ENCODE peak calls at places on chromosomes 6 and 20, in five cellular contexts. O is sigmoid colon, V is adrenal gland, F is astrocyte, M is dorsolateral prefrontal cortex. Z is an unnamed sample.

GRCh38 chr20:47358672-47359532 is 2.4 kb upstream of the ZMYND8 start:
- DNase-seq in O (peak), V (peak), F (peak), M (peak), Z (peak)

GRCh38 chr6:110811187-110811586 is 4.1 kb downstream of the CDK19 start:
- DNase-seq in O (no peak), V (no peak), F (no peak), M (no peak), Z (no peak)

GRCh38 chr6:2632368-2632767 is 118.4 kb downstream of the MYLK4 start:
- DNase-seq in O (no peak), V (peak), F (peak), M (no peak), Z (no peak)

GRCh38 chr20:19953606-19954005 is 63.6 kb upstream of the NAA20 start:
- DNase-seq in O (no peak), V (no peak), F (no peak), M (no peak), Z (no peak)

GRCh38 chr20:60453388-60453787 is 495.2 kb downstream of the CDH26 start:
- DNase-seq in O (no peak), V (no peak), F (no peak), M (no peak), Z (no peak)

GRCh38 chr20:3739926-3740599 is 7.6 kb downstream of the HSPA12B start:
- DNase-seq in O (no peak), V (no peak), F (no peak), M (no peak), Z (no peak)

GRCh38 chr6:21604081-21604480 is 10.5 kb downstream of the SOX4 start:
- DNase-seq in O (no peak), V (no peak), F (no peak), M (no peak), Z (no peak)

GRCh38 chr6:74720923-74721322 is 484.9 kb downstream of the COL12A1 start:
- DNase-seq in O (no peak), V (no peak), F (no peak), M (no peak), Z (no peak)

GRCh38 chr20:47598911-47599745 is 97.4 kb downstream of the NCOA3 start:
- DNase-seq in O (no peak), V (no peak), F (no peak), M (no peak), Z (no peak)

GRCh38 chr6:115935361-115935760 is 125.3 kb downstream of the FRK start:
- DNase-seq in O (no peak), V (no peak), F (no peak), M (no peak), Z (no peak)

GRCh38 chr6:30013296-30013922 is 47.7 kb upstream of the POLR1H start:
- DNase-seq in O (no peak), V (no peak), F (no peak), M (no peak), Z (peak)

GRCh38 chr20:46757754-46758678 is 48.6 kb downstream of the SLC2A10 start:
- DNase-seq in O (no peak), V (peak), F (peak), M (no peak), Z (peak)

GRCh38 chr20:47689726-47690125 is 95.6 kb downstream of the SULF2 start:
- DNase-seq in O (no peak), V (no peak), F (no peak), M (no peak), Z (no peak)

GRCh38 chr6:26487466-26487865 is 12.6 kb upstream of the BTN1A1 start:
- DNase-seq in O (no peak), V (no peak), F (no peak), M (no peak), Z (no peak)

GRCh38 chr20:48329676-48330644 is 497.8 kb downstream of the PREX1 start:
- DNase-seq in O (no peak), V (no peak), F (peak), M (no peak), Z (no peak)

GRCh38 chr6:28537509-28538140 is 11.9 kb downstream of the GPX5 start:
- DNase-seq in O (no peak), V (no peak), F (no peak), M (no peak), Z (no peak)

GRCh38 chr6:127897437-127897836 is 3.4 kb downstream of the THEMIS start:
- DNase-seq in O (no peak), V (no peak), F (peak), M (no peak), Z (no peak)

GRCh38 chr6:109087661-109088264 is 6.9 kb downstream of the SESN1 start:
- DNase-seq in O (no peak), V (no peak), F (no peak), M (no peak), Z (no peak)

GRCh38 chr6:76435174-76435573 is 362.7 kb upstream of the IMPG1 start:
- DNase-seq in O (no peak), V (no peak), F (no peak), M (no peak), Z (no peak)

GRCh38 chr6:10401632-10402223 is 13.1 kb downstream of the TFAP2A start:
- DNase-seq in O (no peak), V (no peak), F (no peak), M (no peak), Z (no peak)

GRCh38 chr20:23164176-23164601 is 78.1 kb upstream of the CD93 start:
- DNase-seq in O (peak), V (no peak), F (no peak), M (no peak), Z (no peak)

GRCh38 chr20:36794116-36794474 is 20.5 kb upstream of the DSN1 start:
- DNase-seq in O (no peak), V (no peak), F (no peak), M (no peak), Z (no peak)

GRCh38 chr6:3861424-3861823 is 12.3 kb downstream of the FAM50B start:
- DNase-seq in O (no peak), V (no peak), F (no peak), M (no peak), Z (no peak)

GRCh38 chr20:38685853-38686473 is 38.3 kb upstream of the SLC32A1 start:
- DNase-seq in O (no peak), V (peak), F (peak), M (no peak), Z (peak)

GRCh38 chr6:126107475-126108121 is 121.3 kb downstream of the TRMT11 start:
- DNase-seq in O (no peak), V (no peak), F (peak), M (no peak), Z (no peak)

DNA sequence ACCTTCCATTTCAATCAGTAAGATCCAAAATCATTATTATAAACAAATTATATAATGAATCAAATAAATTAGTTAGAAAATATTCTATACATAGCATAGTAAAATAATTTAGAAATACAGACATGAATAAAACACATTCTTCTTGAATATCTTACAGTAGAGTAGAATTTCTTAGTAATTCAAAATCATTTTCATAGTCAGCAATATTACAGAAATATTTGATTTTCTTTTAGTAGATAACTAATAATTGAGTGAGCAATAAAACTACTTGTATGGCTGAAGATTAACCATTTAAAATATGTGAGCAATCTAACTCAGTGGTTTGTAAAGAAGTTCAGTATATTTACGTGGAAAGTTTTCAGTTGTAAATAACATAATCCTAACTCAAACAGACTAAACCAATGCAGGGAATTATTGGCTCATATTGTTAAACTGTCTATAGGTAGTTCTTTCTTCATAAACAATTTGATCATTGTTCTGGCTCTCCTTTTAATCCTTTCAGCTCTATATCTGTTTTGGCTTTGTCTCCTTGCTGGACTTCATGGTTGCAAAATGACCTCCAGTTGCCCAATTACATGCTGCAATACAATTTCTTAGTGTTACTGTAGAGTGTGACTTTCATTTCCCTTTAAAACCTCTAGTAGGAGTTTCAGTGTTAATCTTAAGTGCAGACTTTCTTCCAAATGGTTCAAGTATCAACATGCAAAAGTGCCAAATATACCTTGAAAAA is 307.5 kb downstream of the EYS start:
- DNase-seq in O (no peak), V (no peak), F (no peak), M (no peak), Z (no peak)
- TF ChIP-seq CTCF in O (no peak), V (no peak), F (no peak), M (no peak), Z (no peak)

GRCh38 chr6:166595949-166596348 is 9.5 kb upstream of the RAMACL start:
- DNase-seq in O (no peak), V (no peak), F (no peak), M (no peak), Z (no peak)
- H3K27ac ChIP-seq in O (peak), V (no peak), F (peak), M (no peak), Z (peak)

GRCh38 chr6:159214281-159214680 is 45.1 kb downstream of the FNDC1 start:
- DNase-seq in O (no peak), V (no peak), F (peak), M (no peak), Z (no peak)

GRCh38 chr6:159213401-159213800 is 44.2 kb downstream of the FNDC1 start:
- DNase-seq in O (no peak), V (peak), F (peak), M (no peak), Z (no peak)

GRCh38 chr6:159221486-159222170 is 52.4 kb downstream of the FNDC1 start:
- DNase-seq in O (no peak), V (no peak), F (peak), M (no peak), Z (no peak)

GRCh38 chr6:159220093-159220492 is 50.9 kb downstream of the FNDC1 start:
- DNase-seq in O (no peak), V (no peak), F (no peak), M (no peak), Z (no peak)

GRCh38 chr6:159217595-159218275 is 48.5 kb downstream of the FNDC1 start:
- DNase-seq in O (no peak), V (peak), F (peak), M (peak), Z (peak)
- TF ChIP-seq CTCF in O (no peak), V (peak), F (peak), M (peak), Z (no peak)

DNA sequence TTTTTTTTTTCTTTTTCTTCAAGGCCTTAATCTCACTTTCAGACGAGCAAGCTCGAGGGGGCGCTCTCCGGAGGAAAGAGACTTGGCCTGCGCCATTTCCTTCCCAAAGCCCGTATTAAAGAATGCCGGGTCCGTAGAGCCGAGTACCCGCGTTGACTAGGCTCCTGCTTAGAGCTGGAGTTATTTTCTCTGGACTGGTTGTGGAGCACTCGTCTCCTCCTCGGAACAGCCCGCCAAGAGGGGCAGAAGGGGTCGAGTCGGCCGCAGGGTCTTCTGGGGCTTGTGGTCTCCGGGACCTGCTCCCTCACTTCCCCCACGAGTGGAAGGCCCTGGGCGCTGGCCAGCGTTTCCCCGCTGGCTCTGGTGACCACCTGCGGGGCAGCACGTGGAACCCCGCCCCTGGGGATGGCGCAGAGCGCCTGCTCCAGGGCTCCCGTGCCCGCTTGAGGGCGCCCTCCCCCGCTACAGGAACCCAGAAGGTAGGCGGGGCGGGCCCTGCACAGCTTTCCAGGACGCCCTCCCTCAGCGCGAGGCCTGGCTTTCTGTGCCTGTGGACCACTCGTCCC is 2.7 kb upstream of the MEI4 start:
- DNase-seq in O (peak), V (peak), F (no peak), M (no peak), Z (no peak)
- H3K27ac ChIP-seq in O (no peak), V (peak), F (no peak), M (no peak), Z (no peak)

GRCh38 chr6:15499591-15499990 is 163.2 kb downstream of the DTNBP1 start:
- DNase-seq in O (no peak), V (no peak), F (no peak), M (no peak), Z (no peak)
- TF ChIP-seq CTCF in O (no peak), V (no peak), F (no peak), M (no peak), Z (no peak)

GRCh38 chr6:43988801-43989200 is 138.5 kb downstream of the MRPL14 start:
- DNase-seq in O (no peak), V (no peak), F (no peak), M (no peak), Z (no peak)
- H3K27ac ChIP-seq in O (no peak), V (no peak), F (no peak), M (no peak), Z (no peak)

GRCh38 chr6:157271441-157271840 is 51.9 kb downstream of the TMEM242 start:
- DNase-seq in O (no peak), V (no peak), F (no peak), M (no peak), Z (no peak)

GRCh38 chr6:157270308-157270707 is 53.0 kb downstream of the TMEM242 start:
- DNase-seq in O (no peak), V (no peak), F (no peak), M (no peak), Z (no peak)

GRCh38 chr6:157271911-157272310 is 51.4 kb downstream of the TMEM242 start:
- DNase-seq in O (no peak), V (no peak), F (no peak), M (no peak), Z (no peak)

GRCh38 chr6:157272372-157272771 is 50.9 kb downstream of the TMEM242 start:
- DNase-seq in O (no peak), V (no peak), F (no peak), M (no peak), Z (no peak)

DNA sequence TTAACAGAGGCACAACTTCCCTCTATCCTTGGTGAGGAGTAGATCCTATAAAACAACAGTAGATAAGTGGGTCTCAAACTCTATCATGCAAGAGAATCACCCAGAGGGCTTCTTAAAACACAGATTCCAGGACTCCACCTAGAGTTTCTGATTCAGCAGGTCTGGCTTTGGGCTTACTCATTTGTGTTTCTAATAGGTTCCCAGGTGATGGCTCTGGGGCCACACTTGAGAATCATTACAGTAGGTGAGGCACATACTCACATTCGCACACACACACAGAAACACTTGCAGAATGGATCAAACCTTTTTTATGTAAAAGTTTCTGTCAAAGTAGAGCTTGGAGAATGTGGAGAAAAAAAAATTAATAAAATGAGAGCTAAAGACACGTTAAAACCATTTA is 52.4 kb downstream of the TMEM242 start:
- DNase-seq in O (no peak), V (no peak), F (no peak), M (no peak), Z (no peak)
- TF ChIP-seq CTCF in O (no peak), V (no peak), F (no peak), M (no peak), Z (no peak)

GRCh38 chr20:50367739-50368375 is 142.3 kb upstream of the PTPN1 start:
- DNase-seq in O (no peak), V (no peak), F (no peak), M (no peak), Z (no peak)
- H3K27ac ChIP-seq in O (no peak), V (no peak), F (no peak), M (no peak), Z (no peak)

DNA sequence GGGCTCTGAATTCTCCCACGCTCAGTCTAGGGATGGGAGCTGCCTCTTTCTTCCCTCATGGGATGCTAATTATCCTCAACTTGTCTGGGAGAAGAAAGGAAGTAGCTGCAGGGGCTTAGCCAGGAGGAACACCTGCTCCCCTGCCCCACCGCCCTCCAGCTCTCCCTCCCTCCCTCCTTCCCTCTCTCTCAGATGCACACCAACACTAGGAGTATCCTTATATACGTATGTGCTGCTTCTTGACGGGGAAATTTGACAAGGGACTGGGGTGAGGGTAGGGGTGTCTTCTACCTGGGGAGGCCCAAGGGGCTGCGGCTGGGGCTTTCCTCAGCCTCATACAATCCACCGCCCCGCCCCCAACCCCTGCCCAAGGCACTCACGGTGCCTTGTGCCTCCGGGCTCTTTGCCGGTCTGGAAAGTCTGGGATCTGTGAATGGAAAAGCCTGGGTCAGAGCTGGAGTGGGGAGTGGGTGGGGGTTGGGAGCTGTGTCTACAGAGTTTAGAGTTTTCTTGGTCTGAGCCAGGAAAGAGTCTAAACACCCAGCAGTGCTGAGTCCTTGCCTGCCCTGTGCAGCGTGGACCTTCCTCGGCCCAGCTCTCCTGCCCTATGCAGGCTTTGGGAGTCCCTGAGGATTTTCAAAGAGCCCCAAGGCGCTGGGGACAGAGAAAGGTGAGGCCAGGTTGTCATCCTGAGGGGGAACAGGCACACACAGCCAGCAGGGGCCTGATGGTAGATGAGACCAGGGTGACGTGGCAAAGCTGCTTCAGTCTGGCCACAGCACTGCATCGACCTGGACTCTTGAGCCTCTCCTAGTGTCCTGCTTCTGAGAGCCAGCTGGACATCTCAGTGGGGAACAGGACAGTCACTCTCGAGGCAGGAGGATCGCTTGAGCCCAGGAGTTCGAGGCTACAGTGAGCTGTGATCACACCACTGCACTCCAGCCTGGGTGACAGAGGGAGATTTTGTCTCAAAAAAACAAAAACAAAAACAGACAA is 29.3 kb upstream of the EMILIN3 start:
- DNase-seq in O (no peak), V (no peak), F (no peak), M (no peak), Z (no peak)
- TF ChIP-seq CTCF in O (no peak), V (no peak), F (no peak), M (no peak), Z (no peak)

DNA sequence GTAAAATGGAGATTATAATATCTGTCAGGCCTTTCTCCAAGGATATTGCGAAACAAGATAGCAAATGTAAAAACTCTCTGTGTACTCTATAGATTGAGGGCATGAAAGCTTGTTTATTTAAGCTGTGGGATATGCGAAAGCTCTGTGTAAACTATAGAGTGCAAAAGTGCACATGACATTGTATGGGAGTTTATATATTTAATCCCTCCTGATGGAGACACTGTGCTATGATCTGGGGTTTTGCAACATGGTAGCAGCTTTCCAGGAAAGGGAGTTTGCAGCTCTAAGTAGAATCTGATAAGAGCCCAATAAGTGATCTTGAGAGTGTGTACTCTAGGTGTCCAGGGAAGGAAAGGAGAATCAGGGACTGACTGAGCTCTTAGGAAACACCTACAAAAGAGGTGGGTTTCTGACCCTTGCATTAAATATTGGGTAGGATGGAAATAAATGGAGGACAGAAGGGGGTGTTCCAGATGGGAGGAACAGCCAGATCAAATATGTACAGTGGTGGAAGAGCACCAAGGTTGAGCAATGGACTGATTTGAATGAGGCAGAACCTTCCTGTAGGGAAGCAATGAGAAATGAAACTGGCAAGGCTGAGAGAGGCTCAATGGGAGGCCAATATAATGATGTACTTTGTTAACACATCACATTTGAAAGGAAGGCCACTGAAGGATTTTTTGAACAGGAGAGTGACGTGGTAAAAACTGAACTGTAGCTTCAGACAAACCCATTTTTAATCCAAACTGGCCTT is 450.1 kb downstream of the GJA1 start:
- DNase-seq in O (no peak), V (no peak), F (no peak), M (no peak), Z (no peak)
- H3K27ac ChIP-seq in O (no peak), V (no peak), F (no peak), M (no peak), Z (no peak)

Z was measured in RWPE1.